ENCODE peak calls at places on chromosome 18, in ten cellular contexts. One of them, this sample, is unnamed.

GRCh38 chr18:25497395-25497794 is 145.4 kb upstream of the ZNF521 start:
- DNase-seq in left ventricle myocardium superior: no peak
- DNase-seq in EL: no peak
- DNase-seq in Caki2: no peak
- DNase-seq in activated CD4-positive, alpha-beta T cell treated with anti-CD3 and anti-CD28 coated beads, Interleukin-2, amount 50 U/mL, for 24 hours: no peak
- DNase-seq in BJ: no peak
- DNase-seq in T1000: no peak
- DNase-seq in kidney tubule cell: no peak
- DNase-seq in naive thymus-derived CD4-positive, alpha-beta T cell: no peak
- DNase-seq in activated CD4-positive, CD25-positive, alpha-beta regulatory T cell treated with anti-CD3 and anti-CD28 coated beads, Interleukin-2, amount 50 U/mL, for 16 hours: no peak
- DNase-seq in this sample: no peak

GRCh38 chr18:61869631-61870030 is 23.2 kb downstream of the RNF152 start:
- DNase-seq in left ventricle myocardium superior: no peak
- DNase-seq in EL: no peak
- DNase-seq in Caki2: no peak
- DNase-seq in activated CD4-positive, alpha-beta T cell treated with anti-CD3 and anti-CD28 coated beads, Interleukin-2, amount 50 U/mL, for 24 hours: no peak
- DNase-seq in BJ: no peak
- DNase-seq in T1000: no peak
- DNase-seq in kidney tubule cell: no peak
- DNase-seq in naive thymus-derived CD4-positive, alpha-beta T cell: no peak
- DNase-seq in activated CD4-positive, CD25-positive, alpha-beta regulatory T cell treated with anti-CD3 and anti-CD28 coated beads, Interleukin-2, amount 50 U/mL, for 16 hours: no peak
- DNase-seq in this sample: no peak

GRCh38 chr18:25896178-25896780 is 194.1 kb downstream of the SS18 start:
- DNase-seq in left ventricle myocardium superior: no peak
- DNase-seq in EL: peak
- DNase-seq in Caki2: no peak
- DNase-seq in activated CD4-positive, alpha-beta T cell treated with anti-CD3 and anti-CD28 coated beads, Interleukin-2, amount 50 U/mL, for 24 hours: no peak
- DNase-seq in BJ: no peak
- DNase-seq in T1000: peak
- DNase-seq in kidney tubule cell: peak
- DNase-seq in naive thymus-derived CD4-positive, alpha-beta T cell: peak
- DNase-seq in activated CD4-positive, CD25-positive, alpha-beta regulatory T cell treated with anti-CD3 and anti-CD28 coated beads, Interleukin-2, amount 50 U/mL, for 16 hours: no peak
- DNase-seq in this sample: no peak

GRCh38 chr18:51614967-51615571 is 417.6 kb upstream of the MEX3C start:
- DNase-seq in left ventricle myocardium superior: no peak
- DNase-seq in EL: no peak
- DNase-seq in Caki2: no peak
- DNase-seq in activated CD4-positive, alpha-beta T cell treated with anti-CD3 and anti-CD28 coated beads, Interleukin-2, amount 50 U/mL, for 24 hours: no peak
- DNase-seq in BJ: no peak
- DNase-seq in T1000: no peak
- DNase-seq in kidney tubule cell: peak
- DNase-seq in naive thymus-derived CD4-positive, alpha-beta T cell: no peak
- DNase-seq in activated CD4-positive, CD25-positive, alpha-beta regulatory T cell treated with anti-CD3 and anti-CD28 coated beads, Interleukin-2, amount 50 U/mL, for 16 hours: no peak
- DNase-seq in this sample: no peak

GRCh38 chr18:24968233-24968775 is 383.7 kb downstream of the ZNF521 start:
- DNase-seq in left ventricle myocardium superior: no peak
- DNase-seq in EL: no peak
- DNase-seq in Caki2: no peak
- DNase-seq in activated CD4-positive, alpha-beta T cell treated with anti-CD3 and anti-CD28 coated beads, Interleukin-2, amount 50 U/mL, for 24 hours: no peak
- DNase-seq in BJ: peak
- DNase-seq in T1000: no peak
- DNase-seq in kidney tubule cell: no peak
- DNase-seq in naive thymus-derived CD4-positive, alpha-beta T cell: no peak
- DNase-seq in activated CD4-positive, CD25-positive, alpha-beta regulatory T cell treated with anti-CD3 and anti-CD28 coated beads, Interleukin-2, amount 50 U/mL, for 16 hours: no peak
- DNase-seq in this sample: no peak

GRCh38 chr18:36850527-36851201 is 21.7 kb downstream of the KIAA1328 start:
- DNase-seq in left ventricle myocardium superior: no peak
- DNase-seq in EL: peak
- DNase-seq in Caki2: peak
- DNase-seq in activated CD4-positive, alpha-beta T cell treated with anti-CD3 and anti-CD28 coated beads, Interleukin-2, amount 50 U/mL, for 24 hours: no peak
- DNase-seq in BJ: peak
- DNase-seq in T1000: peak
- DNase-seq in kidney tubule cell: peak
- DNase-seq in naive thymus-derived CD4-positive, alpha-beta T cell: no peak
- DNase-seq in activated CD4-positive, CD25-positive, alpha-beta regulatory T cell treated with anti-CD3 and anti-CD28 coated beads, Interleukin-2, amount 50 U/mL, for 16 hours: no peak
- DNase-seq in this sample: no peak

GRCh38 chr18:50622320-50622719 is 62.4 kb downstream of the MAPK4 start:
- DNase-seq in left ventricle myocardium superior: no peak
- DNase-seq in EL: no peak
- DNase-seq in Caki2: no peak
- DNase-seq in activated CD4-positive, alpha-beta T cell treated with anti-CD3 and anti-CD28 coated beads, Interleukin-2, amount 50 U/mL, for 24 hours: no peak
- DNase-seq in BJ: no peak
- DNase-seq in T1000: no peak
- DNase-seq in kidney tubule cell: no peak
- DNase-seq in naive thymus-derived CD4-positive, alpha-beta T cell: no peak
- DNase-seq in activated CD4-positive, CD25-positive, alpha-beta regulatory T cell treated with anti-CD3 and anti-CD28 coated beads, Interleukin-2, amount 50 U/mL, for 16 hours: no peak
- DNase-seq in this sample: no peak

GRCh38 chr18:13612111-13612997 is 114.0 kb downstream of the FAM210A start:
- DNase-seq in left ventricle myocardium superior: no peak
- DNase-seq in EL: no peak
- DNase-seq in Caki2: no peak
- DNase-seq in activated CD4-positive, alpha-beta T cell treated with anti-CD3 and anti-CD28 coated beads, Interleukin-2, amount 50 U/mL, for 24 hours: peak
- DNase-seq in BJ: no peak
- DNase-seq in T1000: no peak
- DNase-seq in kidney tubule cell: no peak
- DNase-seq in naive thymus-derived CD4-positive, alpha-beta T cell: peak
- DNase-seq in activated CD4-positive, CD25-positive, alpha-beta regulatory T cell treated with anti-CD3 and anti-CD28 coated beads, Interleukin-2, amount 50 U/mL, for 16 hours: peak
- DNase-seq in this sample: no peak

GRCh38 chr18:37175727-37176126 is 346.8 kb downstream of the KIAA1328 start:
- DNase-seq in left ventricle myocardium superior: no peak
- DNase-seq in EL: no peak
- DNase-seq in Caki2: no peak
- DNase-seq in activated CD4-positive, alpha-beta T cell treated with anti-CD3 and anti-CD28 coated beads, Interleukin-2, amount 50 U/mL, for 24 hours: no peak
- DNase-seq in BJ: no peak
- DNase-seq in T1000: no peak
- DNase-seq in kidney tubule cell: no peak
- DNase-seq in naive thymus-derived CD4-positive, alpha-beta T cell: no peak
- DNase-seq in activated CD4-positive, CD25-positive, alpha-beta regulatory T cell treated with anti-CD3 and anti-CD28 coated beads, Interleukin-2, amount 50 U/mL, for 16 hours: no peak
- DNase-seq in this sample: no peak

GRCh38 chr18:3321133-3321812 is 59.3 kb downstream of the MYL12B start:
- DNase-seq in left ventricle myocardium superior: no peak
- DNase-seq in EL: peak
- DNase-seq in Caki2: peak
- DNase-seq in activated CD4-positive, alpha-beta T cell treated with anti-CD3 and anti-CD28 coated beads, Interleukin-2, amount 50 U/mL, for 24 hours: no peak
- DNase-seq in BJ: no peak
- DNase-seq in T1000: peak
- DNase-seq in kidney tubule cell: peak
- DNase-seq in naive thymus-derived CD4-positive, alpha-beta T cell: no peak
- DNase-seq in activated CD4-positive, CD25-positive, alpha-beta regulatory T cell treated with anti-CD3 and anti-CD28 coated beads, Interleukin-2, amount 50 U/mL, for 16 hours: no peak
- DNase-seq in this sample: no peak

GRCh38 chr18:47777626-47778025 is 152.8 kb downstream of the SMAD2 start:
- DNase-seq in left ventricle myocardium superior: no peak
- DNase-seq in EL: no peak
- DNase-seq in Caki2: no peak
- DNase-seq in activated CD4-positive, alpha-beta T cell treated with anti-CD3 and anti-CD28 coated beads, Interleukin-2, amount 50 U/mL, for 24 hours: no peak
- DNase-seq in BJ: no peak
- DNase-seq in T1000: no peak
- DNase-seq in kidney tubule cell: no peak
- DNase-seq in naive thymus-derived CD4-positive, alpha-beta T cell: no peak
- DNase-seq in activated CD4-positive, CD25-positive, alpha-beta regulatory T cell treated with anti-CD3 and anti-CD28 coated beads, Interleukin-2, amount 50 U/mL, for 16 hours: no peak
- DNase-seq in this sample: no peak

GRCh38 chr18:52160652-52161051 is 179.3 kb upstream of the DCC start:
- DNase-seq in left ventricle myocardium superior: no peak
- DNase-seq in EL: no peak
- DNase-seq in Caki2: peak
- DNase-seq in activated CD4-positive, alpha-beta T cell treated with anti-CD3 and anti-CD28 coated beads, Interleukin-2, amount 50 U/mL, for 24 hours: no peak
- DNase-seq in BJ: no peak
- DNase-seq in T1000: no peak
- DNase-seq in kidney tubule cell: peak
- DNase-seq in naive thymus-derived CD4-positive, alpha-beta T cell: no peak
- DNase-seq in activated CD4-positive, CD25-positive, alpha-beta regulatory T cell treated with anti-CD3 and anti-CD28 coated beads, Interleukin-2, amount 50 U/mL, for 16 hours: no peak
- DNase-seq in this sample: no peak

GRCh38 chr18:61973273-61974115 is 80.7 kb upstream of the RNF152 start:
- DNase-seq in left ventricle myocardium superior: no peak
- DNase-seq in EL: no peak
- DNase-seq in Caki2: no peak
- DNase-seq in activated CD4-positive, alpha-beta T cell treated with anti-CD3 and anti-CD28 coated beads, Interleukin-2, amount 50 U/mL, for 24 hours: no peak
- DNase-seq in BJ: no peak
- DNase-seq in T1000: no peak
- DNase-seq in kidney tubule cell: no peak
- DNase-seq in naive thymus-derived CD4-positive, alpha-beta T cell: no peak
- DNase-seq in activated CD4-positive, CD25-positive, alpha-beta regulatory T cell treated with anti-CD3 and anti-CD28 coated beads, Interleukin-2, amount 50 U/mL, for 16 hours: no peak
- DNase-seq in this sample: no peak

GRCh38 chr18:25832008-25832604 is 258.3 kb downstream of the SS18 start:
- DNase-seq in left ventricle myocardium superior: peak
- DNase-seq in EL: peak
- DNase-seq in Caki2: peak
- DNase-seq in activated CD4-positive, alpha-beta T cell treated with anti-CD3 and anti-CD28 coated beads, Interleukin-2, amount 50 U/mL, for 24 hours: no peak
- DNase-seq in BJ: no peak
- DNase-seq in T1000: peak
- DNase-seq in kidney tubule cell: peak
- DNase-seq in naive thymus-derived CD4-positive, alpha-beta T cell: no peak
- DNase-seq in activated CD4-positive, CD25-positive, alpha-beta regulatory T cell treated with anti-CD3 and anti-CD28 coated beads, Interleukin-2, amount 50 U/mL, for 16 hours: no peak
- DNase-seq in this sample: no peak

GRCh38 chr18:2083691-2084090 is 487.6 kb downstream of the METTL4 start:
- DNase-seq in left ventricle myocardium superior: peak
- DNase-seq in EL: no peak
- DNase-seq in Caki2: peak
- DNase-seq in activated CD4-positive, alpha-beta T cell treated with anti-CD3 and anti-CD28 coated beads, Interleukin-2, amount 50 U/mL, for 24 hours: no peak
- DNase-seq in BJ: no peak
- DNase-seq in T1000: no peak
- DNase-seq in kidney tubule cell: peak
- DNase-seq in naive thymus-derived CD4-positive, alpha-beta T cell: no peak
- DNase-seq in activated CD4-positive, CD25-positive, alpha-beta regulatory T cell treated with anti-CD3 and anti-CD28 coated beads, Interleukin-2, amount 50 U/mL, for 16 hours: no peak
- DNase-seq in this sample: no peak

GRCh38 chr18:35862115-35862640 is 110.3 kb upstream of the RMP24 start:
- DNase-seq in left ventricle myocardium superior: no peak
- DNase-seq in EL: no peak
- DNase-seq in Caki2: no peak
- DNase-seq in activated CD4-positive, alpha-beta T cell treated with anti-CD3 and anti-CD28 coated beads, Interleukin-2, amount 50 U/mL, for 24 hours: no peak
- DNase-seq in BJ: no peak
- DNase-seq in T1000: no peak
- DNase-seq in kidney tubule cell: no peak
- DNase-seq in naive thymus-derived CD4-positive, alpha-beta T cell: no peak
- DNase-seq in activated CD4-positive, CD25-positive, alpha-beta regulatory T cell treated with anti-CD3 and anti-CD28 coated beads, Interleukin-2, amount 50 U/mL, for 16 hours: no peak
- DNase-seq in this sample: no peak

GRCh38 chr18:73168171-73168570 is 300.4 kb upstream of the NETO1 start:
- DNase-seq in left ventricle myocardium superior: no peak
- DNase-seq in EL: no peak
- DNase-seq in Caki2: peak
- DNase-seq in activated CD4-positive, alpha-beta T cell treated with anti-CD3 and anti-CD28 coated beads, Interleukin-2, amount 50 U/mL, for 24 hours: no peak
- DNase-seq in BJ: no peak
- DNase-seq in T1000: no peak
- DNase-seq in kidney tubule cell: peak
- DNase-seq in naive thymus-derived CD4-positive, alpha-beta T cell: no peak
- DNase-seq in activated CD4-positive, CD25-positive, alpha-beta regulatory T cell treated with anti-CD3 and anti-CD28 coated beads, Interleukin-2, amount 50 U/mL, for 16 hours: no peak
- DNase-seq in this sample: no peak

GRCh38 chr18:5414546-5414945 is 119.0 kb upstream of the ZBTB14 start:
- DNase-seq in left ventricle myocardium superior: no peak
- DNase-seq in EL: no peak
- DNase-seq in Caki2: no peak
- DNase-seq in activated CD4-positive, alpha-beta T cell treated with anti-CD3 and anti-CD28 coated beads, Interleukin-2, amount 50 U/mL, for 24 hours: no peak
- DNase-seq in BJ: no peak
- DNase-seq in T1000: no peak
- DNase-seq in kidney tubule cell: no peak
- DNase-seq in naive thymus-derived CD4-positive, alpha-beta T cell: no peak
- DNase-seq in activated CD4-positive, CD25-positive, alpha-beta regulatory T cell treated with anti-CD3 and anti-CD28 coated beads, Interleukin-2, amount 50 U/mL, for 16 hours: no peak
- DNase-seq in this sample: no peak

This sample was measured in mesenteric fat pad.